ENCODE peak calls at places on chromosomes 13 and 19, in eight cellular contexts. One of them, this sample, is unnamed.

GRCh38 chr19:2428027-2428690 is 773 bp upstream of the TIMM13 start:
- DNase-seq in BJ: no peak
- DNase-seq in activated naive CD4-positive, alpha-beta T cell treated with anti-CD3 and anti-CD28 coated beads, Interleukin-2, amount 10 ng/mL, durations not matched to agents 7 days and 5 days: no peak
- DNase-seq in SK-N-DZ: peak
- DNase-seq in M059J: peak
- DNase-seq in endodermal cell: peak
- DNase-seq in stimulated activated CD8-positive, alpha-beta memory T cell treated with anti-CD3 and anti-CD28 coated beads, Interleukin-4, amount 100 ng/mL, for 24 hours: no peak
- DNase-seq in RPMI7951: peak
- DNase-seq in this sample: no peak

GRCh38 chr19:54493967-54494585 is 8.6 kb upstream of the LAIR2 start:
- DNase-seq in BJ: no peak
- DNase-seq in activated naive CD4-positive, alpha-beta T cell treated with anti-CD3 and anti-CD28 coated beads, Interleukin-2, amount 10 ng/mL, durations not matched to agents 7 days and 5 days: no peak
- DNase-seq in SK-N-DZ: no peak
- DNase-seq in M059J: no peak
- DNase-seq in endodermal cell: no peak
- DNase-seq in stimulated activated CD8-positive, alpha-beta memory T cell treated with anti-CD3 and anti-CD28 coated beads, Interleukin-4, amount 100 ng/mL, for 24 hours: no peak
- DNase-seq in RPMI7951: peak
- DNase-seq in this sample: no peak

GRCh38 chr13:24995225-24995804 is 100.6 kb upstream of the PABPC3 start:
- DNase-seq in BJ: peak
- DNase-seq in activated naive CD4-positive, alpha-beta T cell treated with anti-CD3 and anti-CD28 coated beads, Interleukin-2, amount 10 ng/mL, durations not matched to agents 7 days and 5 days: peak
- DNase-seq in SK-N-DZ: peak
- DNase-seq in M059J: peak
- DNase-seq in endodermal cell: peak
- DNase-seq in stimulated activated CD8-positive, alpha-beta memory T cell treated with anti-CD3 and anti-CD28 coated beads, Interleukin-4, amount 100 ng/mL, for 24 hours: peak
- DNase-seq in RPMI7951: peak
- DNase-seq in this sample: peak

GRCh38 chr19:9155591-9155990 is 15.4 kb downstream of the ZNF317 start:
- DNase-seq in BJ: no peak
- DNase-seq in activated naive CD4-positive, alpha-beta T cell treated with anti-CD3 and anti-CD28 coated beads, Interleukin-2, amount 10 ng/mL, durations not matched to agents 7 days and 5 days: no peak
- DNase-seq in SK-N-DZ: no peak
- DNase-seq in M059J: no peak
- DNase-seq in endodermal cell: no peak
- DNase-seq in stimulated activated CD8-positive, alpha-beta memory T cell treated with anti-CD3 and anti-CD28 coated beads, Interleukin-4, amount 100 ng/mL, for 24 hours: no peak
- DNase-seq in RPMI7951: no peak
- DNase-seq in this sample: no peak

GRCh38 chr19:47012620-47013019 is 7.0 kb upstream of the NPAS1 start:
- DNase-seq in BJ: no peak
- DNase-seq in activated naive CD4-positive, alpha-beta T cell treated with anti-CD3 and anti-CD28 coated beads, Interleukin-2, amount 10 ng/mL, durations not matched to agents 7 days and 5 days: no peak
- DNase-seq in SK-N-DZ: no peak
- DNase-seq in M059J: peak
- DNase-seq in endodermal cell: no peak
- DNase-seq in stimulated activated CD8-positive, alpha-beta memory T cell treated with anti-CD3 and anti-CD28 coated beads, Interleukin-4, amount 100 ng/mL, for 24 hours: no peak
- DNase-seq in RPMI7951: peak
- DNase-seq in this sample: no peak

GRCh38 chr13:24651718-24652345 is 28.4 kb upstream of the ATP12A start:
- DNase-seq in BJ: no peak
- DNase-seq in activated naive CD4-positive, alpha-beta T cell treated with anti-CD3 and anti-CD28 coated beads, Interleukin-2, amount 10 ng/mL, durations not matched to agents 7 days and 5 days: no peak
- DNase-seq in SK-N-DZ: no peak
- DNase-seq in M059J: no peak
- DNase-seq in endodermal cell: no peak
- DNase-seq in stimulated activated CD8-positive, alpha-beta memory T cell treated with anti-CD3 and anti-CD28 coated beads, Interleukin-4, amount 100 ng/mL, for 24 hours: no peak
- DNase-seq in RPMI7951: no peak
- DNase-seq in this sample: no peak

GRCh38 chr19:15317392-15318011 is 14.8 kb downstream of the BRD4 start:
- DNase-seq in BJ: no peak
- DNase-seq in activated naive CD4-positive, alpha-beta T cell treated with anti-CD3 and anti-CD28 coated beads, Interleukin-2, amount 10 ng/mL, durations not matched to agents 7 days and 5 days: no peak
- DNase-seq in SK-N-DZ: no peak
- DNase-seq in M059J: no peak
- DNase-seq in endodermal cell: no peak
- DNase-seq in stimulated activated CD8-positive, alpha-beta memory T cell treated with anti-CD3 and anti-CD28 coated beads, Interleukin-4, amount 100 ng/mL, for 24 hours: no peak
- DNase-seq in RPMI7951: no peak
- DNase-seq in this sample: no peak

GRCh38 chr13:32838985-32839384 is 177.2 kb upstream of the KL start:
- DNase-seq in BJ: no peak
- DNase-seq in activated naive CD4-positive, alpha-beta T cell treated with anti-CD3 and anti-CD28 coated beads, Interleukin-2, amount 10 ng/mL, durations not matched to agents 7 days and 5 days: peak
- DNase-seq in SK-N-DZ: no peak
- DNase-seq in M059J: peak
- DNase-seq in endodermal cell: peak
- DNase-seq in stimulated activated CD8-positive, alpha-beta memory T cell treated with anti-CD3 and anti-CD28 coated beads, Interleukin-4, amount 100 ng/mL, for 24 hours: no peak
- DNase-seq in RPMI7951: no peak
- DNase-seq in this sample: peak

GRCh38 chr19:19033176-19033425 is 216 bp downstream of the SUGP2 start:
- DNase-seq in BJ: no peak
- DNase-seq in activated naive CD4-positive, alpha-beta T cell treated with anti-CD3 and anti-CD28 coated beads, Interleukin-2, amount 10 ng/mL, durations not matched to agents 7 days and 5 days: no peak
- DNase-seq in SK-N-DZ: no peak
- DNase-seq in M059J: no peak
- DNase-seq in endodermal cell: no peak
- DNase-seq in stimulated activated CD8-positive, alpha-beta memory T cell treated with anti-CD3 and anti-CD28 coated beads, Interleukin-4, amount 100 ng/mL, for 24 hours: no peak
- DNase-seq in RPMI7951: no peak
- DNase-seq in this sample: no peak

GRCh38 chr19:43984687-43985000 is 656 bp downstream of the ZNF155 start:
- DNase-seq in BJ: no peak
- DNase-seq in activated naive CD4-positive, alpha-beta T cell treated with anti-CD3 and anti-CD28 coated beads, Interleukin-2, amount 10 ng/mL, durations not matched to agents 7 days and 5 days: no peak
- DNase-seq in SK-N-DZ: no peak
- DNase-seq in M059J: no peak
- DNase-seq in endodermal cell: peak
- DNase-seq in stimulated activated CD8-positive, alpha-beta memory T cell treated with anti-CD3 and anti-CD28 coated beads, Interleukin-4, amount 100 ng/mL, for 24 hours: no peak
- DNase-seq in RPMI7951: no peak
- DNase-seq in this sample: no peak

GRCh38 chr19:51808333-51808986 is 13.5 kb downstream of the FPR3 start:
- DNase-seq in BJ: no peak
- DNase-seq in activated naive CD4-positive, alpha-beta T cell treated with anti-CD3 and anti-CD28 coated beads, Interleukin-2, amount 10 ng/mL, durations not matched to agents 7 days and 5 days: no peak
- DNase-seq in SK-N-DZ: no peak
- DNase-seq in M059J: peak
- DNase-seq in endodermal cell: no peak
- DNase-seq in stimulated activated CD8-positive, alpha-beta memory T cell treated with anti-CD3 and anti-CD28 coated beads, Interleukin-4, amount 100 ng/mL, for 24 hours: no peak
- DNase-seq in RPMI7951: peak
- DNase-seq in this sample: peak

GRCh38 chr19:58248886-58249285 is 20.2 kb downstream of the ZNF544 start:
- DNase-seq in BJ: no peak
- DNase-seq in activated naive CD4-positive, alpha-beta T cell treated with anti-CD3 and anti-CD28 coated beads, Interleukin-2, amount 10 ng/mL, durations not matched to agents 7 days and 5 days: no peak
- DNase-seq in SK-N-DZ: no peak
- DNase-seq in M059J: no peak
- DNase-seq in endodermal cell: no peak
- DNase-seq in stimulated activated CD8-positive, alpha-beta memory T cell treated with anti-CD3 and anti-CD28 coated beads, Interleukin-4, amount 100 ng/mL, for 24 hours: no peak
- DNase-seq in RPMI7951: no peak
- DNase-seq in this sample: no peak

GRCh38 chr19:17846146-17846545 is 1.6 kb downstream of the JAK3 start:
- DNase-seq in BJ: no peak
- DNase-seq in activated naive CD4-positive, alpha-beta T cell treated with anti-CD3 and anti-CD28 coated beads, Interleukin-2, amount 10 ng/mL, durations not matched to agents 7 days and 5 days: peak
- DNase-seq in SK-N-DZ: no peak
- DNase-seq in M059J: no peak
- DNase-seq in endodermal cell: no peak
- DNase-seq in stimulated activated CD8-positive, alpha-beta memory T cell treated with anti-CD3 and anti-CD28 coated beads, Interleukin-4, amount 100 ng/mL, for 24 hours: no peak
- DNase-seq in RPMI7951: no peak
- DNase-seq in this sample: no peak

GRCh38 chr13:73039201-73040108 is 19.4 kb upstream of the KLF5 start:
- DNase-seq in BJ: no peak
- DNase-seq in activated naive CD4-positive, alpha-beta T cell treated with anti-CD3 and anti-CD28 coated beads, Interleukin-2, amount 10 ng/mL, durations not matched to agents 7 days and 5 days: no peak
- DNase-seq in SK-N-DZ: no peak
- DNase-seq in M059J: no peak
- DNase-seq in endodermal cell: peak
- DNase-seq in stimulated activated CD8-positive, alpha-beta memory T cell treated with anti-CD3 and anti-CD28 coated beads, Interleukin-4, amount 100 ng/mL, for 24 hours: no peak
- DNase-seq in RPMI7951: no peak
- DNase-seq in this sample: no peak

GRCh38 chr13:79385694-79386093 is 20.4 kb downstream of the RBM26 start:
- DNase-seq in BJ: no peak
- DNase-seq in activated naive CD4-positive, alpha-beta T cell treated with anti-CD3 and anti-CD28 coated beads, Interleukin-2, amount 10 ng/mL, durations not matched to agents 7 days and 5 days: no peak
- DNase-seq in SK-N-DZ: no peak
- DNase-seq in M059J: peak
- DNase-seq in endodermal cell: no peak
- DNase-seq in stimulated activated CD8-positive, alpha-beta memory T cell treated with anti-CD3 and anti-CD28 coated beads, Interleukin-4, amount 100 ng/mL, for 24 hours: no peak
- DNase-seq in RPMI7951: peak
- DNase-seq in this sample: no peak

GRCh38 chr19:55386515-55386947 is 799 bp downstream of the RPL28 start:
- DNase-seq in BJ: no peak
- DNase-seq in activated naive CD4-positive, alpha-beta T cell treated with anti-CD3 and anti-CD28 coated beads, Interleukin-2, amount 10 ng/mL, durations not matched to agents 7 days and 5 days: no peak
- DNase-seq in SK-N-DZ: no peak
- DNase-seq in M059J: no peak
- DNase-seq in endodermal cell: no peak
- DNase-seq in stimulated activated CD8-positive, alpha-beta memory T cell treated with anti-CD3 and anti-CD28 coated beads, Interleukin-4, amount 100 ng/mL, for 24 hours: peak
- DNase-seq in RPMI7951: no peak
- DNase-seq in this sample: no peak

GRCh38 chr19:6663236-6664187 is 6.4 kb downstream of the TNFSF14 start:
- DNase-seq in BJ: no peak
- DNase-seq in activated naive CD4-positive, alpha-beta T cell treated with anti-CD3 and anti-CD28 coated beads, Interleukin-2, amount 10 ng/mL, durations not matched to agents 7 days and 5 days: no peak
- DNase-seq in SK-N-DZ: no peak
- DNase-seq in M059J: peak
- DNase-seq in endodermal cell: no peak
- DNase-seq in stimulated activated CD8-positive, alpha-beta memory T cell treated with anti-CD3 and anti-CD28 coated beads, Interleukin-4, amount 100 ng/mL, for 24 hours: no peak
- DNase-seq in RPMI7951: peak
- DNase-seq in this sample: peak

GRCh38 chr13:72920097-72920496 is 138.2 kb downstream of the PIBF1 start:
- DNase-seq in BJ: no peak
- DNase-seq in activated naive CD4-positive, alpha-beta T cell treated with anti-CD3 and anti-CD28 coated beads, Interleukin-2, amount 10 ng/mL, durations not matched to agents 7 days and 5 days: no peak
- DNase-seq in SK-N-DZ: no peak
- DNase-seq in M059J: no peak
- DNase-seq in endodermal cell: no peak
- DNase-seq in stimulated activated CD8-positive, alpha-beta memory T cell treated with anti-CD3 and anti-CD28 coated beads, Interleukin-4, amount 100 ng/mL, for 24 hours: no peak
- DNase-seq in RPMI7951: peak
- DNase-seq in this sample: no peak

GRCh38 chr19:5092444-5092843 is 123.5 kb downstream of the KDM4B start:
- DNase-seq in BJ: no peak
- DNase-seq in activated naive CD4-positive, alpha-beta T cell treated with anti-CD3 and anti-CD28 coated beads, Interleukin-2, amount 10 ng/mL, durations not matched to agents 7 days and 5 days: no peak
- DNase-seq in SK-N-DZ: no peak
- DNase-seq in M059J: no peak
- DNase-seq in endodermal cell: no peak
- DNase-seq in stimulated activated CD8-positive, alpha-beta memory T cell treated with anti-CD3 and anti-CD28 coated beads, Interleukin-4, amount 100 ng/mL, for 24 hours: no peak
- DNase-seq in RPMI7951: no peak
- DNase-seq in this sample: no peak

GRCh38 chr13:74061939-74062595 is 72.1 kb downstream of the KLF12 start:
- DNase-seq in BJ: peak
- DNase-seq in activated naive CD4-positive, alpha-beta T cell treated with anti-CD3 and anti-CD28 coated beads, Interleukin-2, amount 10 ng/mL, durations not matched to agents 7 days and 5 days: peak
- DNase-seq in SK-N-DZ: no peak
- DNase-seq in M059J: peak
- DNase-seq in endodermal cell: no peak
- DNase-seq in stimulated activated CD8-positive, alpha-beta memory T cell treated with anti-CD3 and anti-CD28 coated beads, Interleukin-4, amount 100 ng/mL, for 24 hours: no peak
- DNase-seq in RPMI7951: peak
- DNase-seq in this sample: no peak

GRCh38 chr19:46471116-46471733 is at the start of gene PNMA8A:
- DNase-seq in BJ: no peak
- DNase-seq in activated naive CD4-positive, alpha-beta T cell treated with anti-CD3 and anti-CD28 coated beads, Interleukin-2, amount 10 ng/mL, durations not matched to agents 7 days and 5 days: no peak
- DNase-seq in SK-N-DZ: peak
- DNase-seq in M059J: peak
- DNase-seq in endodermal cell: peak
- DNase-seq in stimulated activated CD8-positive, alpha-beta memory T cell treated with anti-CD3 and anti-CD28 coated beads, Interleukin-4, amount 100 ng/mL, for 24 hours: no peak
- DNase-seq in RPMI7951: no peak
- DNase-seq in this sample: no peak

GRCh38 chr13:34466301-34466700 is 475.8 kb upstream of the NBEA start:
- DNase-seq in BJ: no peak
- DNase-seq in activated naive CD4-positive, alpha-beta T cell treated with anti-CD3 and anti-CD28 coated beads, Interleukin-2, amount 10 ng/mL, durations not matched to agents 7 days and 5 days: no peak
- DNase-seq in SK-N-DZ: no peak
- DNase-seq in M059J: no peak
- DNase-seq in endodermal cell: no peak
- DNase-seq in stimulated activated CD8-positive, alpha-beta memory T cell treated with anti-CD3 and anti-CD28 coated beads, Interleukin-4, amount 100 ng/mL, for 24 hours: no peak
- DNase-seq in RPMI7951: no peak
- DNase-seq in this sample: no peak

GRCh38 chr13:36530050-36530789 is 97.9 kb downstream of the CCNA1 start:
- DNase-seq in BJ: no peak
- DNase-seq in activated naive CD4-positive, alpha-beta T cell treated with anti-CD3 and anti-CD28 coated beads, Interleukin-2, amount 10 ng/mL, durations not matched to agents 7 days and 5 days: no peak
- DNase-seq in SK-N-DZ: no peak
- DNase-seq in M059J: no peak
- DNase-seq in endodermal cell: peak
- DNase-seq in stimulated activated CD8-positive, alpha-beta memory T cell treated with anti-CD3 and anti-CD28 coated beads, Interleukin-4, amount 100 ng/mL, for 24 hours: no peak
- DNase-seq in RPMI7951: no peak
- DNase-seq in this sample: no peak

GRCh38 chr19:41529484-41530183 is 46.3 kb upstream of the CEACAM21 start:
- DNase-seq in BJ: no peak
- DNase-seq in activated naive CD4-positive, alpha-beta T cell treated with anti-CD3 and anti-CD28 coated beads, Interleukin-2, amount 10 ng/mL, durations not matched to agents 7 days and 5 days: no peak
- DNase-seq in SK-N-DZ: no peak
- DNase-seq in M059J: no peak
- DNase-seq in endodermal cell: peak
- DNase-seq in stimulated activated CD8-positive, alpha-beta memory T cell treated with anti-CD3 and anti-CD28 coated beads, Interleukin-4, amount 100 ng/mL, for 24 hours: no peak
- DNase-seq in RPMI7951: no peak
- DNase-seq in this sample: no peak

GRCh38 chr13:40535345-40535836 is 131.1 kb downstream of the FOXO1 start:
- DNase-seq in BJ: no peak
- DNase-seq in activated naive CD4-positive, alpha-beta T cell treated with anti-CD3 and anti-CD28 coated beads, Interleukin-2, amount 10 ng/mL, durations not matched to agents 7 days and 5 days: no peak
- DNase-seq in SK-N-DZ: no peak
- DNase-seq in M059J: no peak
- DNase-seq in endodermal cell: no peak
- DNase-seq in stimulated activated CD8-positive, alpha-beta memory T cell treated with anti-CD3 and anti-CD28 coated beads, Interleukin-4, amount 100 ng/mL, for 24 hours: no peak
- DNase-seq in RPMI7951: no peak
- DNase-seq in this sample: no peak

GRCh38 chr13:19264711-19265110 is 83.1 kb upstream of the TUBA3C start:
- DNase-seq in BJ: no peak
- DNase-seq in activated naive CD4-positive, alpha-beta T cell treated with anti-CD3 and anti-CD28 coated beads, Interleukin-2, amount 10 ng/mL, durations not matched to agents 7 days and 5 days: no peak
- DNase-seq in SK-N-DZ: no peak
- DNase-seq in M059J: no peak
- DNase-seq in endodermal cell: no peak
- DNase-seq in stimulated activated CD8-positive, alpha-beta memory T cell treated with anti-CD3 and anti-CD28 coated beads, Interleukin-4, amount 100 ng/mL, for 24 hours: no peak
- DNase-seq in RPMI7951: no peak
- DNase-seq in this sample: no peak

GRCh38 chr13:51317262-51317661 is 22.2 kb upstream of the SERPINE3 start:
- DNase-seq in BJ: no peak
- DNase-seq in activated naive CD4-positive, alpha-beta T cell treated with anti-CD3 and anti-CD28 coated beads, Interleukin-2, amount 10 ng/mL, durations not matched to agents 7 days and 5 days: no peak
- DNase-seq in SK-N-DZ: no peak
- DNase-seq in M059J: peak
- DNase-seq in endodermal cell: no peak
- DNase-seq in stimulated activated CD8-positive, alpha-beta memory T cell treated with anti-CD3 and anti-CD28 coated beads, Interleukin-4, amount 100 ng/mL, for 24 hours: no peak
- DNase-seq in RPMI7951: peak
- DNase-seq in this sample: no peak

GRCh38 chr13:99655351-99656091 is 154.2 kb downstream of the TM9SF2 start:
- DNase-seq in BJ: no peak
- DNase-seq in activated naive CD4-positive, alpha-beta T cell treated with anti-CD3 and anti-CD28 coated beads, Interleukin-2, amount 10 ng/mL, durations not matched to agents 7 days and 5 days: no peak
- DNase-seq in SK-N-DZ: no peak
- DNase-seq in M059J: peak
- DNase-seq in endodermal cell: no peak
- DNase-seq in stimulated activated CD8-positive, alpha-beta memory T cell treated with anti-CD3 and anti-CD28 coated beads, Interleukin-4, amount 100 ng/mL, for 24 hours: no peak
- DNase-seq in RPMI7951: peak
- DNase-seq in this sample: peak

GRCh38 chr19:47094557-47095517 is 18.7 kb downstream of the ZC3H4 start:
- DNase-seq in BJ: no peak
- DNase-seq in activated naive CD4-positive, alpha-beta T cell treated with anti-CD3 and anti-CD28 coated beads, Interleukin-2, amount 10 ng/mL, durations not matched to agents 7 days and 5 days: peak
- DNase-seq in SK-N-DZ: no peak
- DNase-seq in M059J: no peak
- DNase-seq in endodermal cell: peak
- DNase-seq in stimulated activated CD8-positive, alpha-beta memory T cell treated with anti-CD3 and anti-CD28 coated beads, Interleukin-4, amount 100 ng/mL, for 24 hours: peak
- DNase-seq in RPMI7951: peak
- DNase-seq in this sample: no peak

GRCh38 chr19:41936961-41937360 is 8.7 kb upstream of the ERFL start:
- DNase-seq in BJ: no peak
- DNase-seq in activated naive CD4-positive, alpha-beta T cell treated with anti-CD3 and anti-CD28 coated beads, Interleukin-2, amount 10 ng/mL, durations not matched to agents 7 days and 5 days: no peak
- DNase-seq in SK-N-DZ: no peak
- DNase-seq in M059J: no peak
- DNase-seq in endodermal cell: peak
- DNase-seq in stimulated activated CD8-positive, alpha-beta memory T cell treated with anti-CD3 and anti-CD28 coated beads, Interleukin-4, amount 100 ng/mL, for 24 hours: no peak
- DNase-seq in RPMI7951: no peak
- DNase-seq in this sample: no peak

GRCh38 chr19:41352609-41353465 is 885 bp downstream of the TGFB1 start:
- DNase-seq in BJ: no peak
- DNase-seq in activated naive CD4-positive, alpha-beta T cell treated with anti-CD3 and anti-CD28 coated beads, Interleukin-2, amount 10 ng/mL, durations not matched to agents 7 days and 5 days: peak
- DNase-seq in SK-N-DZ: peak
- DNase-seq in M059J: peak
- DNase-seq in endodermal cell: peak
- DNase-seq in stimulated activated CD8-positive, alpha-beta memory T cell treated with anti-CD3 and anti-CD28 coated beads, Interleukin-4, amount 100 ng/mL, for 24 hours: peak
- DNase-seq in RPMI7951: peak
- DNase-seq in this sample: no peak

GRCh38 chr19:51549533-51550324 is 18.3 kb upstream of the SIGLEC6 start:
- DNase-seq in BJ: no peak
- DNase-seq in activated naive CD4-positive, alpha-beta T cell treated with anti-CD3 and anti-CD28 coated beads, Interleukin-2, amount 10 ng/mL, durations not matched to agents 7 days and 5 days: no peak
- DNase-seq in SK-N-DZ: no peak
- DNase-seq in M059J: no peak
- DNase-seq in endodermal cell: no peak
- DNase-seq in stimulated activated CD8-positive, alpha-beta memory T cell treated with anti-CD3 and anti-CD28 coated beads, Interleukin-4, amount 100 ng/mL, for 24 hours: no peak
- DNase-seq in RPMI7951: no peak
- DNase-seq in this sample: peak

GRCh38 chr13:112855859-112856258 is 113.2 kb upstream of the MCF2L start:
- DNase-seq in BJ: no peak
- DNase-seq in activated naive CD4-positive, alpha-beta T cell treated with anti-CD3 and anti-CD28 coated beads, Interleukin-2, amount 10 ng/mL, durations not matched to agents 7 days and 5 days: no peak
- DNase-seq in SK-N-DZ: no peak
- DNase-seq in M059J: no peak
- DNase-seq in endodermal cell: peak
- DNase-seq in stimulated activated CD8-positive, alpha-beta memory T cell treated with anti-CD3 and anti-CD28 coated beads, Interleukin-4, amount 100 ng/mL, for 24 hours: no peak
- DNase-seq in RPMI7951: no peak
- DNase-seq in this sample: no peak

GRCh38 chr13:110519046-110519445 is 42.5 kb downstream of the RAB20 start:
- DNase-seq in BJ: no peak
- DNase-seq in activated naive CD4-positive, alpha-beta T cell treated with anti-CD3 and anti-CD28 coated beads, Interleukin-2, amount 10 ng/mL, durations not matched to agents 7 days and 5 days: no peak
- DNase-seq in SK-N-DZ: no peak
- DNase-seq in M059J: no peak
- DNase-seq in endodermal cell: no peak
- DNase-seq in stimulated activated CD8-positive, alpha-beta memory T cell treated with anti-CD3 and anti-CD28 coated beads, Interleukin-4, amount 100 ng/mL, for 24 hours: no peak
- DNase-seq in RPMI7951: no peak
- DNase-seq in this sample: no peak

This sample was measured in H4.